ENCODE peak calls at places on chromosomes 6 and 20, in six cellular contexts. One of them, this sample, is unnamed.

GRCh38 chr6:11363881-11364576 is 131.6 kb upstream of the NEDD9 start:
- DNase-seq in HepG2: no peak
- DNase-seq in GM12891: no peak
- DNase-seq in GM12878: no peak
- DNase-seq in K562: no peak
- DNase-seq in H1: no peak
- DNase-seq in this sample: no peak

GRCh38 chr20:34299925-34300806 is 3.0 kb downstream of the AHCY start:
- DNase-seq in GM12878: no peak
- DNase-seq in K562: no peak
- DNase-seq in HepG2: peak
- DNase-seq in H1: no peak
- DNase-seq in GM12891: no peak
- DNase-seq in this sample: no peak

GRCh38 chr20:36313936-36314335 is 7.8 kb downstream of the DLGAP4 start:
- DNase-seq in HepG2: no peak
- DNase-seq in K562: no peak
- DNase-seq in GM12891: no peak
- DNase-seq in GM12878: no peak
- DNase-seq in H1: no peak
- DNase-seq in this sample: peak

GRCh38 chr6:31203345-31203979 is 33.0 kb upstream of the POU5F1 start:
- DNase-seq in HepG2: peak
- DNase-seq in GM12878: peak
- DNase-seq in K562: no peak
- DNase-seq in GM12891: no peak
- DNase-seq in H1: no peak
- DNase-seq in this sample: no peak

GRCh38 chr20:55888655-55889054 is 116.7 kb downstream of the CBLN4 start:
- DNase-seq in HepG2: no peak
- DNase-seq in H1: no peak
- DNase-seq in K562: no peak
- DNase-seq in GM12878: no peak
- DNase-seq in GM12891: no peak
- DNase-seq in this sample: no peak

GRCh38 chr6:148701393-148701774 is 45.4 kb upstream of the UST start:
- DNase-seq in K562: no peak
- DNase-seq in GM12878: no peak
- DNase-seq in H1: no peak
- DNase-seq in HepG2: no peak
- DNase-seq in GM12891: no peak
- DNase-seq in this sample: no peak

GRCh38 chr6:169589293-169589692 is 112.5 kb downstream of the WDR27 start:
- DNase-seq in K562: no peak
- DNase-seq in HepG2: no peak
- DNase-seq in GM12891: no peak
- DNase-seq in H1: no peak
- DNase-seq in GM12878: no peak
- DNase-seq in this sample: no peak

GRCh38 chr6:15754035-15754705 is 91.3 kb upstream of the DTNBP1 start:
- DNase-seq in K562: peak
- DNase-seq in GM12891: no peak
- DNase-seq in H1: no peak
- DNase-seq in GM12878: no peak
- DNase-seq in HepG2: no peak
- DNase-seq in this sample: no peak

GRCh38 chr6:135922170-135922569 is 70.7 kb downstream of the PDE7B start:
- DNase-seq in K562: no peak
- DNase-seq in HepG2: no peak
- DNase-seq in GM12878: no peak
- DNase-seq in GM12891: no peak
- DNase-seq in H1: no peak
- DNase-seq in this sample: no peak

DNA sequence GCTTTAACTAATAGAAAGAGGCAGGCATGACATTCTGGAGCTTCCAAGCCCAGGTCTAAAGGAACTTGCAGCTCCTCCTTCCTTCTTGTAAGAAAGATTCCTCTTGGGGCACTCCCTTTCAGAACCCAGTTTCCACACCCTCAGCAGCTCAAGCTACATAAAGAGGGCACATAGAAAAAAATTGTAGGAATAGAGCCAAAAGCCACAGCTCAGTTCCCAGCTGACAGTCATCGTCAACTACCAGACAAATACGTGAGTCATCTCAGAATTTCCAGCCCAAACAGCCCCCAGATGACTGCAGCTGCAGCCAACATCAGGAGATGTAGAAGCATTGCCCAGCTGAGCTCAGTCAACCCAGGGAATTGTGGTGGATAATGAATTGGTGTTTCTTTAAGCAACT is 349.8 kb upstream of the ARID1B start:
- DNase-seq in HepG2: no peak
- DNase-seq in GM12878: no peak
- DNase-seq in GM12891: no peak
- DNase-seq in K562: no peak
- DNase-seq in H1: no peak
- DNase-seq in this sample: no peak
- TF ChIP-seq POLR2AphosphoS5 in HepG2: no peak
- TF ChIP-seq POLR2AphosphoS5 in GM12878: no peak
- TF ChIP-seq POLR2AphosphoS5 in GM12891: no peak
- TF ChIP-seq POLR2AphosphoS5 in K562: no peak
- TF ChIP-seq POLR2AphosphoS5 in H1: no peak
- TF ChIP-seq POLR2AphosphoS5 in this sample: no peak

GRCh38 chr6:157534991-157535353 is 154.0 kb downstream of the ZDHHC14 start:
- DNase-seq in K562: no peak
- DNase-seq in GM12891: no peak
- DNase-seq in HepG2: no peak
- DNase-seq in GM12878: no peak
- DNase-seq in H1: no peak
- DNase-seq in this sample: no peak
- TF ChIP-seq TAF1 in K562: no peak
- TF ChIP-seq TAF1 in GM12891: no peak
- TF ChIP-seq TAF1 in HepG2: no peak
- TF ChIP-seq TAF1 in GM12878: no peak
- TF ChIP-seq TAF1 in H1: no peak
- TF ChIP-seq TAF1 in this sample: no peak

DNA sequence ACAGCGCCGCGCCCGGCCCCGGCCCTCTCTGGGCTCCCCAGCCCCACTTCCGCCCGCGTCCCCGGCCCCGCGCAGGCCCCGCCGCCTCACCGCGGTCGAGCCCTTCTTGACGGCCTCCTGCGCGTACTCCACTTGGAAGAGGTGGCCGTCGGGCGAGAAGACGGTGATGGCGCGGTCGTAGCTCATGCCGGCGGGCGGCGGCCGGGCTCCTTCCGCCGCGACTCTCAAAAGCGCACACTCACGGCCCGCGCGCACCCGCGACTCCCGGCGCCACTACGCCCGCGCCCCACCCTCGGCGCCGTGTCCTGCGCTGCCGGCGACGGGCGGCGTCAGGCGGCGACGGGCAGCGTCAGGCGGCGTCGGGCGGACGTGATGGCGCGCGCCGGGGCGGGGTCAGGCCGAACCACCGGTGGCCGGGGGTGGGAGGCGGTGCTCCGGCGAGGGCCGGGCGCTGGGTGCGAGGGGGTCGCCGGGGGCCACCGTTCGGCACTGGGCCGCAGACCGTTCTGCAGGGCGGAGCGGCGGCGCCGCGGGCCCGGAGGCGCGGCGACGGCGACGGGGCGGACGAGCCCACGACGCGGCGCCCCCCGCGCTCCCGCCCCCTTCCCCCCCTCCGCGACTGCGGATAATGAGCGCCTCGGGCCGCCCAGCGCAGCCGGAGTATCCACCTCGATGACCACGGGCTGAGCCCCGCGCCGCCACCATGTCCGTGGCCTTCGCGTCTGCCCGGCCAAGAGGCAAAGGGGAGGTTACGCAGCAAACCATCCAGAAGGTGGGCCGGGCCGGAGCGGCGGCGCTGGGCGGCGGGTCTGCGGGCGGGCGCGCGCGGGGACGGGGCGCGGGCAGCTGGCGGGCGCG is at the start of the genes PSMA7 and SS18L1:
- DNase-seq in HepG2: peak
- DNase-seq in GM12891: peak
- DNase-seq in K562: peak
- DNase-seq in H1: peak
- DNase-seq in GM12878: no peak
- DNase-seq in this sample: peak
- TF ChIP-seq POLR2A in HepG2: peak
- TF ChIP-seq POLR2A in GM12891: no peak
- TF ChIP-seq POLR2A in K562: peak
- TF ChIP-seq POLR2A in H1: peak
- TF ChIP-seq POLR2A in GM12878: peak
- TF ChIP-seq POLR2A in this sample: peak

GRCh38 chr20:833450-834150 is at the start of gene FAM110A:
- DNase-seq in HepG2: peak
- DNase-seq in K562: peak
- DNase-seq in GM12891: peak
- DNase-seq in H1: peak
- DNase-seq in GM12878: peak
- DNase-seq in this sample: peak
- TF ChIP-seq POLR2AphosphoS5 in HepG2: no peak
- TF ChIP-seq POLR2AphosphoS5 in K562: no peak
- TF ChIP-seq POLR2AphosphoS5 in GM12891: no peak
- TF ChIP-seq POLR2AphosphoS5 in H1: no peak
- TF ChIP-seq POLR2AphosphoS5 in GM12878: no peak
- TF ChIP-seq POLR2AphosphoS5 in this sample: peak

GRCh38 chr20:32315885-32316284 is 38.4 kb downstream of the KIF3B start:
- DNase-seq in HepG2: no peak
- DNase-seq in GM12878: no peak
- DNase-seq in GM12891: no peak
- DNase-seq in K562: no peak
- DNase-seq in H1: no peak
- DNase-seq in this sample: no peak

GRCh38 chr20:32319100-32319499 is 39.0 kb upstream of the ASXL1 start:
- DNase-seq in GM12891: no peak
- DNase-seq in H1: no peak
- DNase-seq in K562: no peak
- DNase-seq in GM12878: no peak
- DNase-seq in HepG2: no peak
- DNase-seq in this sample: no peak

GRCh38 chr20:32315399-32315798 is 37.9 kb downstream of the KIF3B start:
- DNase-seq in H1: no peak
- DNase-seq in K562: no peak
- DNase-seq in GM12891: no peak
- DNase-seq in GM12878: no peak
- DNase-seq in HepG2: no peak
- DNase-seq in this sample: no peak

GRCh38 chr20:32314768-32315167 is 37.3 kb downstream of the KIF3B start:
- DNase-seq in H1: no peak
- DNase-seq in HepG2: no peak
- DNase-seq in GM12878: no peak
- DNase-seq in K562: no peak
- DNase-seq in GM12891: no peak
- DNase-seq in this sample: no peak

GRCh38 chr20:32316667-32317066 is 39.2 kb downstream of the KIF3B start:
- DNase-seq in H1: no peak
- DNase-seq in GM12891: no peak
- DNase-seq in HepG2: no peak
- DNase-seq in GM12878: no peak
- DNase-seq in K562: no peak
- DNase-seq in this sample: no peak
- TF ChIP-seq TAF1 in H1: no peak
- TF ChIP-seq TAF1 in GM12891: no peak
- TF ChIP-seq TAF1 in HepG2: no peak
- TF ChIP-seq TAF1 in GM12878: no peak
- TF ChIP-seq TAF1 in K562: no peak
- TF ChIP-seq TAF1 in this sample: no peak